ENCODE peak calls at places on chromosomes 7 and 10, in six cellular contexts. T is skeletal muscle cell; U is GF-D8; S is neural crest cell; X is central memory CD8-positive, alpha-beta T cell; W is bronchial epithelial cell. O is an unnamed sample.

GRCh38 chr10:86632009-86632800 is 22.1 kb upstream of the OPN4 start:
- DNase-seq in U (no peak), S (peak), T (no peak), X (no peak), W (no peak), O (no peak)

GRCh38 chr7:26664735-26665420 is 199.5 kb downstream of the SKAP2 start:
- DNase-seq in W (peak), T (no peak), S (no peak), U (no peak), X (no peak), O (no peak)

GRCh38 chr10:102231357-102232318 is 5.5 kb downstream of the ELOVL3 start:
- DNase-seq in W (no peak), U (no peak), S (peak), T (no peak), X (peak), O (no peak)

GRCh38 chr7:150435390-150436073 is 14.9 kb upstream of the GIMAP8 start:
- DNase-seq in S (no peak), T (no peak), X (no peak), U (peak), W (no peak), O (no peak)

GRCh38 chr7:148915211-148915610 is 31.1 kb upstream of the EZH2 start:
- DNase-seq in W (no peak), U (no peak), S (no peak), T (no peak), X (no peak), O (no peak)

GRCh38 chr10:62625484-62625883 is 179.0 kb upstream of the ADO start:
- DNase-seq in W (no peak), S (no peak), X (no peak), T (no peak), U (no peak), O (no peak)

GRCh38 chr10:131748831-131749766 is 151.7 kb upstream of the PPP2R2D start:
- DNase-seq in S (no peak), T (no peak), W (no peak), U (no peak), X (no peak), O (no peak)

GRCh38 chr10:122464158-122464510 is 2.8 kb downstream of the HTRA1 start:
- DNase-seq in U (no peak), T (no peak), S (no peak), W (no peak), X (no peak), O (no peak)

GRCh38 chr7:3805151-3805550 is 504.1 kb downstream of the SDK1 start:
- DNase-seq in S (no peak), T (peak), U (no peak), W (peak), X (no peak), O (no peak)

GRCh38 chr10:79059859-79060379 is 8.8 kb upstream of the ZMIZ1 start:
- DNase-seq in W (no peak), X (no peak), T (no peak), S (no peak), U (no peak), O (no peak)

GRCh38 chr7:11742496-11742895 is 89.5 kb downstream of the THSD7A start:
- DNase-seq in S (no peak), T (no peak), W (no peak), U (no peak), X (no peak), O (no peak)

GRCh38 chr10:101694056-101694673 is 805 bp downstream of the FBXW4 start:
- DNase-seq in U (no peak), X (peak), T (no peak), W (peak), S (peak), O (no peak)

GRCh38 chr7:10973942-10974716 is 457 bp downstream of the PHF14 start:
- DNase-seq in S (peak), W (peak), U (no peak), X (no peak), T (peak), O (no peak)

GRCh38 chr10:69870591-69870990 is 68.9 kb downstream of the COL13A1 start:
- DNase-seq in S (no peak), X (no peak), U (no peak), W (no peak), T (no peak), O (no peak)

GRCh38 chr7:23622469-23622868 is 25.3 kb downstream of the CCDC126 start:
- DNase-seq in W (peak), T (peak), X (no peak), U (no peak), S (no peak), O (no peak)

GRCh38 chr7:47290466-47290865 is 291.4 kb downstream of the TNS3 start:
- DNase-seq in T (no peak), X (no peak), U (no peak), W (peak), S (no peak), O (no peak)

GRCh38 chr7:108196004-108196403 is 65.8 kb upstream of the LAMB4 start:
- DNase-seq in S (no peak), X (no peak), U (no peak), T (peak), W (peak), O (no peak)

O was measured in keratinocyte.